ENCODE peak calls at places on chromosome 13, in ten cellular contexts. E, F, M, H, L, G, B, I, S and R are unnamed samples.

GRCh38 chr13:79194727-79195126 is 211.3 kb downstream of the RBM26 start:
- DNase-seq in S (no peak), F (no peak), E (no peak), B (no peak), H (no peak), M (no peak), I (no peak), L (no peak), G (no peak), R (no peak)

GRCh38 chr13:26019881-26020535 is 31.8 kb downstream of the SHISA2 start:
- DNase-seq in E (no peak), I (peak), F (peak), S (no peak), L (no peak), B (no peak), H (peak), G (no peak), M (no peak), R (no peak)

GRCh38 chr13:24995225-24995804 is 100.6 kb upstream of the PABPC3 start:
- DNase-seq in H (peak), L (peak), I (peak), E (peak), S (peak), M (peak), G (peak), B (no peak), F (no peak), R (no peak)

GRCh38 chr13:31073859-31074718 is 87.6 kb downstream of the HSPH1 start:
- DNase-seq in B (no peak), E (no peak), I (peak), M (no peak), H (peak), F (no peak), G (no peak), L (no peak), S (no peak), R (no peak)

GRCh38 chr13:90783273-90783672 is 564.2 kb upstream of the MIR17HG start:
- DNase-seq in F (no peak), M (no peak), H (no peak), I (no peak), S (no peak), G (no peak), L (no peak), E (no peak), B (no peak), R (no peak)

GRCh38 chr13:68696907-68697306 is 1410.7 kb upstream of the ATXN8OS start:
- DNase-seq in F (no peak), H (no peak), I (no peak), L (no peak), B (no peak), G (no peak), E (no peak), S (no peak), M (no peak), R (no peak)

GRCh38 chr13:24921003-24921402 is 157.0 kb downstream of the RNF17 start:
- DNase-seq in L (no peak), F (no peak), E (no peak), G (no peak), B (no peak), H (no peak), M (no peak), I (peak), S (peak), R (no peak)

GRCh38 chr13:72820156-72820897 is 38.4 kb downstream of the PIBF1 start:
- DNase-seq in H (peak), B (no peak), I (peak), L (no peak), F (no peak), G (no peak), M (no peak), E (no peak), S (peak), R (no peak)

GRCh38 chr13:106187092-106187491 is 348.4 kb downstream of the EFNB2 start:
- DNase-seq in E (no peak), I (no peak), B (no peak), L (no peak), M (no peak), G (no peak), F (no peak), H (no peak), S (no peak), R (no peak)

GRCh38 chr13:108915095-108915633 is 285.8 kb downstream of the MYO16 start:
- DNase-seq in L (no peak), F (no peak), M (no peak), S (peak), B (no peak), G (no peak), E (no peak), I (peak), H (peak), R (no peak)

GRCh38 chr13:70253411-70253810 is 145.2 kb upstream of the KLHL1 start:
- DNase-seq in E (no peak), H (no peak), I (no peak), G (no peak), S (no peak), L (no peak), F (peak), B (no peak), M (no peak), R (no peak)

GRCh38 chr13:76903544-76904162 is 17.4 kb upstream of the KCTD12 start:
- DNase-seq in I (peak), S (peak), L (peak), F (no peak), M (peak), B (no peak), H (peak), E (peak), G (peak), R (no peak)

GRCh38 chr13:47463002-47463401 is 538.1 kb downstream of the SUCLA2 start:
- DNase-seq in M (no peak), G (no peak), F (no peak), E (no peak), S (no peak), H (no peak), B (no peak), I (no peak), L (no peak), R (no peak)

GRCh38 chr13:72808917-72809500 is 27.1 kb downstream of the PIBF1 start:
- DNase-seq in S (peak), H (peak), F (no peak), L (no peak), M (no peak), B (no peak), I (peak), E (no peak), G (no peak), R (no peak)

GRCh38 chr13:44050450-44051063 is 170.9 kb downstream of the LACC1 start:
- DNase-seq in M (peak), E (no peak), G (no peak), S (peak), H (peak), F (no peak), I (peak), B (no peak), L (no peak), R (no peak)

GRCh38 chr13:64639206-64639605 is 2590.9 kb downstream of the PCDH9 start:
- DNase-seq in H (no peak), F (no peak), I (no peak), G (no peak), B (no peak), L (no peak), E (no peak), M (no peak), S (no peak), R (no peak)

GRCh38 chr13:107035778-107036177 is 467.8 kb upstream of the ARGLU1 start:
- DNase-seq in S (no peak), G (no peak), E (no peak), F (no peak), I (peak), L (no peak), M (no peak), H (peak), B (no peak), R (no peak)

GRCh38 chr13:109979186-109979585 is 192.8 kb upstream of the IRS2 start:
- DNase-seq in H (no peak), G (no peak), B (no peak), L (no peak), I (no peak), F (peak), M (no peak), S (no peak), E (no peak), R (no peak)

GRCh38 chr13:113928701-113929627 is 44.9 kb downstream of the C13orf46 start:
- DNase-seq in L (no peak), F (no peak), I (peak), H (peak), B (peak), E (no peak), G (peak), M (no peak), S (no peak), R (peak)

GRCh38 chr13:39604736-39605135 is 1.7 kb upstream of the LHFPL6 start:
- DNase-seq in M (no peak), S (no peak), F (no peak), L (no peak), E (no peak), I (no peak), B (no peak), G (no peak), H (no peak), R (no peak)

GRCh38 chr13:95920485-95920884 is 132.7 kb downstream of the UGGT2 start:
- DNase-seq in G (no peak), M (no peak), L (no peak), B (no peak), S (no peak), F (no peak), E (no peak), H (no peak), I (no peak), R (no peak)

GRCh38 chr13:113905018-113905417 is 41.1 kb upstream of the GAS6 start:
- DNase-seq in L (no peak), M (no peak), I (no peak), B (peak), E (no peak), S (no peak), F (no peak), G (peak), H (no peak), R (no peak)

DNA sequence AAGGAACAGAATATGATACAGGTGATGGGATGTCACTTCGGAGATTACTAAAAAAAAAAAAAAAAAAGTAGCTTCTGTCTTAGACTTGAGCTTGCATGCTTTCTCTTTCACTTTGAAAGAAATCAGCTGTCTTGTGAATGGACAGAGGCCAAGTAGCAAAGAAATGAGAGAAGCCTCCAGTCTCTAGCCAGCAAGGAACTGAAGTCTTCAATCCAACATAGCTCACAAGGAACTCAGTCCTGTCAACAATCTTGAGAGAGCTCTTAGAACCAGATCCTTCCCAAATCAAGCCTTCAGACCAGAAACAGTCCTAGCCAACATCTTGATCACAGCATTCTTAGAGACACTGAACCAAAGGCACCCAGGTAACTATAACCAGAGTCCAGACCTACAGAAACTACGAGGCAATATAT is 7.7 kb downstream of the N4BP2L2 start:
- DNase-seq in L (no peak), M (peak), G (no peak), H (peak), I (peak), F (peak), E (no peak), B (no peak), S (peak), R (no peak)
- H3K27ac ChIP-seq in L (no peak), M (no peak), G (no peak), H (no peak), I (peak), F (no peak), E (peak), B (no peak), S (no peak), R (no peak)

GRCh38 chr13:80877209-80877943 is 536.5 kb upstream of the SPRY2 start:
- DNase-seq in I (peak), M (no peak), F (no peak), H (no peak), G (no peak), E (no peak), B (no peak), S (no peak), L (no peak), R (no peak)

GRCh38 chr13:80870186-80870585 is 529.3 kb upstream of the SPRY2 start:
- DNase-seq in L (no peak), E (no peak), G (no peak), M (no peak), F (no peak), I (no peak), H (no peak), S (no peak), B (no peak), R (no peak)

GRCh38 chr13:80873589-80873988 is 532.7 kb upstream of the SPRY2 start:
- DNase-seq in I (no peak), F (no peak), G (no peak), L (peak), M (peak), S (no peak), E (no peak), H (no peak), B (no peak), R (no peak)

GRCh38 chr13:80871481-80871880 is 530.6 kb upstream of the SPRY2 start:
- DNase-seq in G (no peak), L (no peak), F (peak), M (no peak), E (no peak), H (peak), I (peak), B (no peak), S (no peak), R (no peak)
- H3K27ac ChIP-seq in G (no peak), L (no peak), F (no peak), M (no peak), E (no peak), H (no peak), I (no peak), B (no peak), S (no peak), R (no peak)

GRCh38 chr13:51277943-51278342 is 55.7 kb downstream of the FAM124A start:
- DNase-seq in I (no peak), M (no peak), E (no peak), B (no peak), S (no peak), H (no peak), G (no peak), L (no peak), F (no peak), R (no peak)

GRCh38 chr13:51275101-51275500 is 52.9 kb downstream of the FAM124A start:
- DNase-seq in F (no peak), L (no peak), M (no peak), H (no peak), S (no peak), B (no peak), G (no peak), I (no peak), E (no peak), R (no peak)

GRCh38 chr13:51276684-51277083 is 54.5 kb downstream of the FAM124A start:
- DNase-seq in S (no peak), F (no peak), H (peak), G (no peak), E (no peak), L (no peak), B (no peak), I (no peak), M (no peak), R (no peak)

GRCh38 chr13:51280379-51280940 is 58.3 kb downstream of the FAM124A start:
- DNase-seq in L (no peak), I (no peak), E (no peak), F (no peak), G (no peak), M (no peak), S (no peak), H (no peak), B (no peak), R (no peak)

DNA sequence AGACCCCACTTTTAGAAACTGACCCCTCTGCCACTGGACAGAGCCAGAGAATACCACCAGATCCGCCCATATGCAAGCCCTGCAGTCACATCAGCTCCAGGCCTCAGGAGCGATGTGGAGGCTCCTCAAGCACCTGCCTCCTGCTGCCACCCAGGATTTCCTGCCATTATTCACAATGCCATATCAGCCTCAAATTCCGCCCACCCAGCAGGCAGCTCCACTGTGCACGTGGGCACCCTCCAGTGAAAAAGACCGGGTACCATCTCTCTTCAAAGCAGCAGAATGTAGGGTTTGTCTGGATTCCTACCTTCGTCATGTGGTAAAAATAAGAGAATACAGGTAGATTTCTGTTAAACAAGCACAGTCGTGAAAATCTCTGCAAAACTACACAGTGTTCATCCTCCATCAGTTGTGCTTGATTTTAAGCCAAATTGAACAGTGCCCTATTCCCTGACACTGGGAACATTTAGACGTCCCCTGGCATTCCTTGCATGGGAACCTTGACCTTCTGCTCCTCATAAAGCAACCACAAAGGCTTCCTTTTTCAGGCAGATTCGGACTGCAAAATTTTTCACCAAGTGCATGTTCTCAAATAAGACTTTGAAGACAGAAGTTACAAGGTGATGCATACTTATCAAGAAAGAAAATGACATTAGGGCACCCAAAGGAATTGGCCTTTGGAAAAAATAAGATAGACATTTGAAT is 56.4 kb downstream of the FAM124A start:
- DNase-seq in G (no peak), M (no peak), H (no peak), L (no peak), E (no peak), F (no peak), S (no peak), B (no peak), I (no peak), R (no peak)
- H3K27ac ChIP-seq in G (no peak), M (no peak), H (no peak), L (no peak), E (no peak), F (no peak), S (peak), B (no peak), I (no peak), R (no peak)

GRCh38 chr13:27170521-27171243 is 929 bp downstream of the USP12 start:
- DNase-seq in M (peak), H (peak), L (peak), S (peak), I (no peak), F (no peak), E (peak), G (peak), B (no peak), R (no peak)

GRCh38 chr13:27172495-27172842 is 858 bp upstream of the USP12 start:
- DNase-seq in I (no peak), E (no peak), L (no peak), H (no peak), B (no peak), G (no peak), F (no peak), S (no peak), M (no peak), R (no peak)

GRCh38 chr13:27170221-27170520 is 1.4 kb downstream of the USP12 start:
- DNase-seq in H (no peak), L (no peak), E (no peak), G (no peak), I (peak), B (no peak), S (no peak), F (peak), M (no peak), R (no peak)

GRCh38 chr13:27171830-27172494 is 351 bp upstream of the USP12 start:
- DNase-seq in S (peak), I (peak), G (peak), E (peak), L (peak), M (peak), H (peak), B (peak), F (peak), R (peak)

DNA sequence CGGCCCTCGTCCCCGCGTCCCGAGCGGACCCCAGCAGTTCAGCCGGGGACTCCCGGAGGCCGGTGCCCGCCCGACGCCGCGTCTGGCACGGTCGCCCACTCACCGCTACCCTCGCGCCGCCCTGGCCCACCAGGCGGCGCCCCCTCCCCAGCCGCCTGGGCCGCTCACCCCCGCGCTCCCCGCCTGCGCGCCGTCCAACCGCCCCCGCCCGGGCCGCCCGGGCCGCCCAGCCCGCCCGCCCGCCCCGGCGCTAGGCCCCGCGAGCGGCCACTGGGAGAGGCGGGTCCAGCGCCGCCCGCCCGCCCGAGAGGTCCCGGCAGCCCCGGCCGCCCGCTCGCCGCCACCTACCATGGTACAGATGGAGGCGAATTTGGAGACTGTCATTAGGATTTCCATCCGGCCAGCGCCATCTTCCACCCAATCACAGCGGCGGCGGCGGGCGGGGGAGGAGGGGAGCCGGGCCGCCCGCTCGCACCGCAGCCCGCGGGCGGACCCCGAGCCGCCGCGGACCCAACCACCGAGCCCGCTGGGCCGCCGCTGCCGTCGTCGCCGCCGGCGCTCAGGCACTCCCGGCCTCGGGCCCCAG is at the start of gene USP12:
- DNase-seq in L (no peak), S (peak), B (peak), G (no peak), I (peak), F (no peak), M (no peak), H (peak), E (no peak), R (peak)
- H3K27ac ChIP-seq in L (peak), S (peak), B (peak), G (peak), I (peak), F (peak), M (peak), H (peak), E (peak), R (peak)

GRCh38 chr13:27658569-27658968 is 36.9 kb downstream of the POLR1D start:
- DNase-seq in E (no peak), S (no peak), L (no peak), B (no peak), H (peak), I (peak), M (no peak), F (no peak), G (no peak), R (no peak)

GRCh38 chr13:27662738-27663470 is 41.2 kb downstream of the POLR1D start:
- DNase-seq in E (no peak), S (no peak), B (no peak), F (no peak), I (no peak), M (no peak), G (no peak), L (no peak), H (no peak), R (no peak)

GRCh38 chr13:27659466-27659865 is 37.8 kb downstream of the POLR1D start:
- DNase-seq in E (no peak), I (no peak), B (no peak), L (no peak), M (no peak), F (no peak), G (no peak), H (peak), S (no peak), R (no peak)

GRCh38 chr13:27661017-27661416 is 39.3 kb downstream of the POLR1D start:
- DNase-seq in I (no peak), S (no peak), E (no peak), F (no peak), M (no peak), B (no peak), G (no peak), L (no peak), H (no peak), R (no peak)

DNA sequence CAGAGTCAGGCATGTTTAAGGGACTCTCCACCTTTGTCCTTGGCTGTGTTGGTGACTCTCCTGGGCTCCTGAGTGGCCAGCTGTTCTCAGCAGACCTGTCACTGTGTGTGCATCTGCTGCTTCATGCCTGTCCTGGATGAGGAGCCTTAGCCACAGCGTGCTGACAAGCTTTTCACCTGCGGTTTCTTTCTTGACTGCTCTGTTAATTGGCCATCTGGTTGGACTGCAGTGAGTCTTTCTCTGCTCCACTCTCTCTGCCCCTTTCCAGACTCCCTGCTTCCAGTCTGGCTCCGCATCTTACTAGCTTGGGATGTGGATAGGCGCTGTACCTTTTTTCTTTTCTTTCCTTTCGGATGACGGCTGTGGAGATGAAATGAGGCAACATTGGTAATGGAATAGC is 38.8 kb downstream of the POLR1D start:
- DNase-seq in L (no peak), M (no peak), B (no peak), H (no peak), F (no peak), G (no peak), E (no peak), I (no peak), S (no peak), R (no peak)
- H3K27ac ChIP-seq in L (no peak), M (no peak), B (no peak), H (no peak), F (no peak), G (no peak), E (no peak), I (no peak), S (no peak), R (no peak)